ENCODE peak calls at places on chromosomes 2 and 18, in eight cellular contexts. J is IMR-90, H is neuronal stem cell, C is GM23248, I is fibroblast of lung, R is NT2/D1, E is HCT116, S is mesenchymal stem cell. P is an unnamed sample. For H3K36me3 and H3K27me3, the result is how much of the 10 kb centered on the place peaks cover.

GRCh38 chr2:20490300-20491181 is 43.7 kb downstream of the RHOB start:
- DNase-seq in C (peak), S (no peak), E (no peak), J (peak), I (peak), H (no peak), R (no peak), P (peak)

GRCh38 chr2:235582081-235582686 is 88.3 kb downstream of the AGAP1 start:
- DNase-seq in J (no peak), H (no peak), S (no peak), R (no peak), C (no peak), E (no peak), I (no peak), P (no peak)

GRCh38 chr2:17375262-17375661 is 143.0 kb downstream of the RAD51AP2 start:
- DNase-seq in R (peak), C (peak), I (no peak), H (no peak), S (no peak), J (no peak), E (no peak), P (peak)

GRCh38 chr18:6406075-6406909 is 8.4 kb downstream of the L3MBTL4 start:
- DNase-seq in R (no peak), E (no peak), J (peak), H (no peak), C (peak), I (peak), S (peak), P (peak)

GRCh38 chr18:54257015-54257414 is 12.3 kb upstream of the POLI start:
- DNase-seq in R (no peak), I (peak), C (peak), H (no peak), E (no peak), S (no peak), J (no peak), P (no peak)

GRCh38 chr2:105510761-105511669 is 112.2 kb upstream of the FHL2 start:
- DNase-seq in E (peak), R (no peak), C (peak), S (peak), I (peak), J (peak), H (no peak), P (peak)

GRCh38 chr2:129456681-129457080 is 522.8 kb upstream of the RAB6C start:
- DNase-seq in C (no peak), J (no peak), I (no peak), R (no peak), E (no peak), H (no peak), S (no peak), P (no peak)

GRCh38 chr2:63060079-63060482 is 9.5 kb downstream of the OTX1 start:
- DNase-seq in C (peak), J (no peak), R (no peak), H (no peak), I (peak), E (no peak), S (peak), P (no peak)

GRCh38 chr2:170155723-170156253 is 22.2 kb upstream of the MYO3B start:
- DNase-seq in C (peak), J (no peak), I (no peak), H (no peak), E (no peak), S (no peak), R (no peak), P (no peak)

GRCh38 chr18:70422061-70422965 is 133.5 kb downstream of the SOCS6 start:
- DNase-seq in I (peak), R (no peak), C (peak), H (no peak), E (peak), J (peak), S (peak), P (peak)

GRCh38 chr2:189865836-189866235 is 81.6 kb downstream of the PMS1 start:
- DNase-seq in H (no peak), S (no peak), J (no peak), I (no peak), C (peak), R (no peak), E (no peak), P (no peak)

GRCh38 chr2:168255866-168256265 is 8.5 kb upstream of the STK39 start:
- DNase-seq in S (no peak), J (no peak), R (no peak), I (no peak), H (no peak), E (no peak), C (no peak), P (no peak)

GRCh38 chr2:121470917-121471316 is 59.8 kb upstream of the RNU4ATAC start:
- DNase-seq in H (no peak), J (no peak), E (no peak), R (no peak), I (no peak), C (no peak), S (no peak), P (no peak)

GRCh38 chr2:56801770-56802169 is 618.0 kb downstream of the CCDC85A start:
- DNase-seq in R (no peak), I (no peak), E (no peak), H (no peak), C (peak), J (no peak), S (peak), P (peak)

GRCh38 chr18:49052891-49053644 is 102.3 kb upstream of the SMAD7 start:
- DNase-seq in H (no peak), I (peak), J (peak), E (no peak), C (peak), S (peak), R (no peak), P (peak)

GRCh38 chr2:94871226-94872087 is at the start of gene TEKT4:
- DNase-seq in E (no peak), C (peak), I (no peak), H (no peak), J (no peak), R (no peak), S (no peak), P (no peak)

GRCh38 chr2:150332378-150332777 is 155.1 kb downstream of the RND3 start:
- DNase-seq in C (no peak), H (no peak), J (no peak), S (no peak), E (no peak), R (no peak), I (no peak), P (no peak)

GRCh38 chr2:106581755-106582430 is 94.7 kb downstream of the CD8B2 start:
- DNase-seq in S (peak), H (no peak), E (peak), R (no peak), C (peak), J (peak), I (peak), P (peak)

GRCh38 chr2:184597571-184597980 is 753 bp upstream of the ZNF804A start:
- DNase-seq in I (peak), S (peak), E (peak), C (peak), J (peak), H (peak), R (no peak), P (no peak)

GRCh38 chr2:179661986-179662385 is 199.4 kb downstream of the ZNF385B start:
- DNase-seq in I (no peak), H (no peak), J (no peak), R (no peak), C (no peak), S (no peak), E (no peak), P (no peak)

GRCh38 chr2:141611143-141611571 is 519.7 kb downstream of the LRP1B start:
- DNase-seq in I (peak), E (no peak), S (peak), J (peak), H (no peak), R (peak), C (no peak), P (no peak)

GRCh38 chr2:15298769-15299168 is 262.4 kb downstream of the NBAS start:
- DNase-seq in H (no peak), C (peak), J (peak), S (peak), R (no peak), E (no peak), I (peak), P (peak)

GRCh38 chr2:231308631-231309414 is 86.7 kb upstream of the B3GNT7 start:
- DNase-seq in I (no peak), S (peak), R (peak), E (no peak), C (peak), H (no peak), J (peak), P (peak)

GRCh38 chr2:45879936-45880335 is 228.5 kb downstream of the PRKCE start:
- DNase-seq in H (no peak), R (no peak), E (no peak), S (no peak), J (no peak), C (no peak), I (no peak), P (no peak)

GRCh38 chr2:29590211-29590610 is 331.2 kb downstream of the ALK start:
- DNase-seq in J (no peak), S (no peak), C (no peak), H (no peak), R (no peak), I (no peak), E (no peak), P (no peak)

GRCh38 chr18:44997139-44997538 is 316.5 kb downstream of the SETBP1 start:
- DNase-seq in R (no peak), S (no peak), I (no peak), H (no peak), C (no peak), J (no peak), E (no peak), P (no peak)

GRCh38 chr2:152569186-152569585 is 148.1 kb downstream of the PRPF40A start:
- DNase-seq in J (no peak), I (no peak), R (no peak), E (no peak), C (no peak), S (no peak), H (no peak), P (no peak)

GRCh38 chr2:239827511-239827865 is 197.7 kb downstream of the NDUFA10 start:
- DNase-seq in I (no peak), H (no peak), J (no peak), R (no peak), C (no peak), E (no peak), S (no peak), P (no peak)

GRCh38 chr2:131046580-131047274 is 46.5 kb downstream of the FAM168B start:
- DNase-seq in S (no peak), I (no peak), C (no peak), R (no peak), H (no peak), J (no peak), E (no peak), P (no peak)

GRCh38 chr18:12291161-12291560 is 16.9 kb upstream of the TUBB6 start:
- DNase-seq in H (no peak), J (no peak), E (no peak), I (no peak), C (no peak), S (no peak), R (no peak), P (no peak)

GRCh38 chr2:84969511-84970265 is 1.3 kb upstream of the KCMF1 start:
- DNase-seq in H (no peak), J (peak), C (peak), R (no peak), S (peak), I (peak), E (no peak), P (no peak)

GRCh38 chr2:204705243-204705971 is 160.1 kb downstream of the PARD3B start:
- DNase-seq in S (peak), J (peak), H (no peak), I (no peak), R (no peak), C (peak), E (no peak), P (peak)

GRCh38 chr2:207847098-207847806 is 77.5 kb upstream of the FZD5 start:
- DNase-seq in S (no peak), I (no peak), J (no peak), R (no peak), H (no peak), E (no peak), C (no peak), P (no peak)

GRCh38 chr2:182818541-182819308 is 47.7 kb downstream of the FRZB start:
- DNase-seq in J (no peak), E (no peak), S (peak), I (no peak), H (peak), R (peak), C (no peak), P (no peak)

GRCh38 chr2:41896186-41896846 is 151.5 kb upstream of the PKDCC start:
- DNase-seq in J (no peak), I (no peak), H (no peak), E (no peak), S (no peak), C (no peak), R (no peak), P (no peak)

GRCh38 chr2:135792401-135793152 is 44.4 kb downstream of the LCT start:
- DNase-seq in C (no peak), J (no peak), E (no peak), I (no peak), H (no peak), R (no peak), S (no peak), P (no peak)
- H3K36me3 ChIP-seq in C (under half), J (under half), E (under half), I (under half), H (under half), R (under half), S (under half), P (under half)

GRCh38 chr2:218804817-218805216 is 22.9 kb downstream of the CYP27A1 start:
- DNase-seq in J (no peak), E (no peak), R (no peak), S (no peak), I (no peak), C (no peak), H (no peak), P (no peak)

GRCh38 chr2:218807626-218808025 is 24.0 kb downstream of the PRKAG3 start:
- DNase-seq in R (no peak), C (peak), H (no peak), S (peak), E (no peak), J (peak), I (peak), P (no peak)

GRCh38 chr2:218806346-218806978 is 24.5 kb downstream of the CYP27A1 start:
- DNase-seq in R (no peak), C (peak), J (peak), H (no peak), S (peak), I (peak), E (no peak), P (peak)

GRCh38 chr2:218802595-218802994 is 20.6 kb downstream of the CYP27A1 start:
- DNase-seq in J (no peak), H (no peak), C (no peak), S (peak), I (no peak), E (no peak), R (no peak), P (no peak)

DNA sequence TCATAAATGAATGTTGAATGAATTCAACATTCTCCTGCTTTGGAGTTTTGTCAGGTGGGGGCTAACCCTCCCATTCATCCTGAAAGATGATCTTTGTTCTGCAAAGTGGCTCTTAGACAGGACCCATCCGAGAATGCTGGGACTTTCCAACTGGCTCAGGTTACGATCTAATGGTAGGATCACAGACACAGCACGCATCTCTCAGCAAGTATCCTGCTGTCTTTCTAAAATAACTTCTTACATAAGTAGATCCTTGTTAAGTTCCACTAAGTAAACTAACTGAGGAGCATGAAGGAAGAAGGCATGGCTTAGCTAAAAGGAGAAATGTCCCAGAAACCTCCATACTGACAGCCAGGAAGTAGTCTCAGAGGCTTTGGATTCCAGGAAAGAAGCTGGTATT is 23.7 kb downstream of the CYP27A1 start:
- DNase-seq in I (peak), R (peak), E (no peak), H (no peak), S (peak), C (peak), J (peak), P (peak)
- H3K27me3 ChIP-seq in I (under half), R (under half), E (under half), H (under half), S (under half), C (under half), J (under half), P (under half)

GRCh38 chr2:102001767-102002142 is 10.0 kb downstream of the IL1R2 start:
- DNase-seq in R (no peak), J (no peak), E (no peak), C (no peak), I (no peak), S (no peak), H (no peak), P (peak)
- H3K9ac ChIP-seq in R (no peak), J (no peak), E (no peak), C (no peak), I (no peak), S (no peak), H (no peak), P (no peak)

DNA sequence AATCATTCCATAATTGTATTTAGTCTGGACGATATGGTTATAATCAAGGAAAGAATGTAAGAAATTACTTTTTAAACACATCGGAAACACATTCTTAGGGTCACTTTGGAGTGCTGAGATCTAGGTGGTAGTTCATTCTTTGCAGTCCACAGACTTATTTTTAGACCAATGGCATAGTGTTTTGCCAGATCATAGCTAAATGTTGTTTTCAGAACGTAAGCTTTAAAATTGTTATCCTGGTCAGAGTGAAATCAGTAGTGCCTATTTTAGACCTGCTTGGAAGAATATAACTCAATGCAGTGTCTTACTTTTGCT is 4.3 kb downstream of the MYL12A start:
- DNase-seq in H (no peak), J (peak), S (peak), C (peak), I (no peak), E (no peak), R (no peak), P (no peak)
- H3K36me3 ChIP-seq in H (under half), J (under half), S (under half), C (under half), I (under half), E (half or more), R (half or more), P (under half)

GRCh38 chr2:120441351-120441700 is 95.4 kb downstream of the INHBB start:
- DNase-seq in H (peak), E (no peak), S (no peak), C (no peak), R (no peak), I (no peak), J (no peak), P (no peak)
- H3K27me3 ChIP-seq in H (under half), E (under half), S (half or more), C (under half), R (half or more), I (under half), J (half or more), P (under half)

GRCh38 chr2:86621290-86621943 is 2.2 kb downstream of the RNF103 start:
- DNase-seq in H (no peak), J (peak), C (peak), E (no peak), R (no peak), I (peak), S (peak), P (peak)
- H3K9ac ChIP-seq in H (no peak), J (peak), C (peak), E (peak), R (no peak), I (no peak), S (peak), P (peak)

GRCh38 chr2:47803770-47804169 is 20.8 kb downstream of the MSH6 start:
- DNase-seq in C (no peak), H (no peak), J (no peak), R (no peak), I (no peak), S (no peak), E (no peak), P (no peak)
- H3K36me3 ChIP-seq in C (half or more), H (half or more), J (half or more), R (half or more), I (under half), S (under half), E (half or more), P (half or more)

DNA sequence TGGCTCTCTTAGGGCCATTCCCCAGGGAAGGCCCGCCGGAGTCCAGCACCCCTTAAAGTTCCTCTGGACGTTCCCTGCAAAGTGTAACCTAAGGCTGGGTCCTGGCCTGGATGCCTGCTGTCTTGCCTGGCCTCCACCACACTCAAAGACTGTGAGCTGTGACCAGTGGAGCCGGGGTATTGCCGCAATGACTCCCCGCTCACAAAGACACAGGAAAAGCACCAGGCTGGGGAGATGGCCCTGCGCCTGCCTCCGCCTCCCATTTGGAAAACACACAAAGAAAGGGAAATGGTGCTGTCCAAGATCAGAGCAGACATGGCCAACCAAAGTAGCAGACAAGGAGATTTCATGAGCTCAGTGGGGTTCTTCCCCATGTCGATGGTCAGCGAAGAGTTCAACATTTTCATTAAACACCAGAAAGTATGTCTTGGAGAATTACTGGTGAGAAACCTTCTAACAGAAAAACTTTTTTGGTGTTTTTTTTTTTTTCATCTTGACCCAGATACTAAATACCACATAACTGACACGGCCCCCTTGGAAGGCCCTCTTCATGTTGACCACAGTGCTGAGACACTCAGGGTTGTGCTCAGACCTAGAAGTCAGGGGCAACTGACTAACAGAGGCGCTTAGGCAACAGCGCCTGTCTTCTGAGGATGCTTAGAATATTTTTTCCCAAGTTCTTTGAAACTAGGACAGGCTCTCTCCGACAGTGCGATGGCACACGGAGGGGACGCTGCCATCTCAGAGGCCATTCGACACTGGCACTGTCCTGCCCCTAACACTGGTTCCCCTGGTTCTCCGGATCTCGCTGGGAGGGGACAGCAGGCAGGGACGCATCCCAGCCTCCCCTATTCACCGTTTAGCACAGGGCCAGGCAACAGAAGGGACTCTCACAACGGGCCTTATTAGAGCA is 226.4 kb upstream of the ID2 start:
- DNase-seq in J (no peak), S (no peak), C (no peak), H (no peak), R (no peak), I (no peak), E (no peak), P (no peak)
- H3K27me3 ChIP-seq in J (under half), S (under half), C (under half), H (under half), R (under half), I (under half), E (under half), P (under half)

GRCh38 chr2:156341482-156342251 is 9.1 kb upstream of the NR4A2 start:
- DNase-seq in I (peak), C (peak), H (peak), S (peak), R (peak), J (peak), E (peak), P (peak)
- H3K9ac ChIP-seq in I (peak), C (peak), H (peak), S (peak), R (peak), J (peak), E (peak), P (peak)